ENCODE peak calls at places on chromosomes 16 and 17, in five cellular contexts. One of them, this sample, is unnamed.

GRCh38 chr17:64920419-64921172 is 1.3 kb upstream of the LRRC37A3 start:
- DNase-seq in psoas muscle: peak; percentile 39
- DNase-seq in esophagus squamous epithelium: no peak
- DNase-seq in SK-N-SH: no peak
- DNase-seq in mammary epithelial cell: no peak
- DNase-seq in this sample: no peak

GRCh38 chr16:88507231-88507743 is 54.2 kb downstream of the ZFPM1 start:
- DNase-seq in psoas muscle: no peak
- DNase-seq in esophagus squamous epithelium: no peak
- DNase-seq in SK-N-SH: no peak
- DNase-seq in mammary epithelial cell: peak; percentile 39
- DNase-seq in this sample: no peak

GRCh38 chr17:57643062-57643461 is 102.0 kb downstream of the CCDC182 start:
- DNase-seq in psoas muscle: no peak
- DNase-seq in esophagus squamous epithelium: no peak
- DNase-seq in SK-N-SH: no peak
- DNase-seq in mammary epithelial cell: no peak
- DNase-seq in this sample: no peak

GRCh38 chr16:69270831-69271230 is 40.3 kb upstream of the VPS4A start:
- DNase-seq in psoas muscle: no peak
- DNase-seq in esophagus squamous epithelium: no peak
- DNase-seq in SK-N-SH: no peak
- DNase-seq in mammary epithelial cell: no peak
- DNase-seq in this sample: no peak

GRCh38 chr17:10126554-10127493 is 71.6 kb downstream of the GAS7 start:
- DNase-seq in psoas muscle: peak; percentile 68
- DNase-seq in esophagus squamous epithelium: no peak
- DNase-seq in SK-N-SH: peak; percentile 63
- DNase-seq in mammary epithelial cell: no peak
- DNase-seq in this sample: no peak

GRCh38 chr16:73713817-73714495 is 582.7 kb upstream of the PSMD7 start:
- DNase-seq in psoas muscle: no peak
- DNase-seq in esophagus squamous epithelium: no peak
- DNase-seq in SK-N-SH: peak; percentile 37
- DNase-seq in mammary epithelial cell: peak; percentile 16
- DNase-seq in this sample: no peak

GRCh38 chr16:14462811-14463210 is 167.2 kb downstream of the PARN start:
- DNase-seq in psoas muscle: no peak
- DNase-seq in esophagus squamous epithelium: no peak
- DNase-seq in SK-N-SH: no peak
- DNase-seq in mammary epithelial cell: peak; percentile 73
- DNase-seq in this sample: no peak

GRCh38 chr17:13544292-13544691 is 57.4 kb downstream of the HS3ST3A1 start:
- DNase-seq in psoas muscle: no peak
- DNase-seq in esophagus squamous epithelium: no peak
- DNase-seq in SK-N-SH: no peak
- DNase-seq in mammary epithelial cell: peak; percentile 89
- DNase-seq in this sample: no peak

GRCh38 chr17:64154321-64155089 is 24.6 kb upstream of the ERN1 start:
- DNase-seq in psoas muscle: no peak
- DNase-seq in esophagus squamous epithelium: no peak
- DNase-seq in SK-N-SH: no peak
- DNase-seq in mammary epithelial cell: no peak
- DNase-seq in this sample: no peak

GRCh38 chr16:84489141-84489540 is 15.3 kb downstream of the MEAK7 start:
- DNase-seq in psoas muscle: no peak
- DNase-seq in esophagus squamous epithelium: no peak
- DNase-seq in SK-N-SH: no peak
- DNase-seq in mammary epithelial cell: no peak
- DNase-seq in this sample: no peak

GRCh38 chr17:31393749-31394146 is 2.3 kb downstream of the RAB11FIP4 start:
- DNase-seq in psoas muscle: no peak
- DNase-seq in esophagus squamous epithelium: no peak
- DNase-seq in SK-N-SH: no peak
- DNase-seq in mammary epithelial cell: no peak
- DNase-seq in this sample: no peak

GRCh38 chr16:84754353-84754856 is 54.6 kb downstream of the USP10 start:
- DNase-seq in psoas muscle: peak; percentile 42
- DNase-seq in esophagus squamous epithelium: peak; percentile 9
- DNase-seq in SK-N-SH: peak; percentile 62
- DNase-seq in mammary epithelial cell: peak; percentile 84
- DNase-seq in this sample: peak; percentile 87

GRCh38 chr17:14434506-14434905 is 133.6 kb downstream of the HS3ST3B1 start:
- DNase-seq in psoas muscle: no peak
- DNase-seq in esophagus squamous epithelium: no peak
- DNase-seq in SK-N-SH: no peak
- DNase-seq in mammary epithelial cell: peak; percentile 2
- DNase-seq in this sample: no peak

GRCh38 chr17:65173284-65173793 is 36.2 kb downstream of the RGS9 start:
- DNase-seq in psoas muscle: no peak
- DNase-seq in esophagus squamous epithelium: no peak
- DNase-seq in SK-N-SH: peak; percentile 71
- DNase-seq in mammary epithelial cell: no peak
- DNase-seq in this sample: peak; percentile 10

GRCh38 chr16:81697321-81697885 is 81.7 kb upstream of the PLCG2 start:
- DNase-seq in psoas muscle: no peak
- DNase-seq in esophagus squamous epithelium: no peak
- DNase-seq in SK-N-SH: peak; percentile 61
- DNase-seq in mammary epithelial cell: peak; percentile 48
- DNase-seq in this sample: no peak

GRCh38 chr16:13997933-13998332 is 73.2 kb upstream of the MRTFB start:
- DNase-seq in psoas muscle: no peak
- DNase-seq in esophagus squamous epithelium: no peak
- DNase-seq in SK-N-SH: no peak
- DNase-seq in mammary epithelial cell: peak; percentile 16
- DNase-seq in this sample: no peak

GRCh38 chr17:78735832-78736525 is 46.1 kb downstream of the CYTH1 start:
- DNase-seq in psoas muscle: no peak
- DNase-seq in esophagus squamous epithelium: no peak
- DNase-seq in SK-N-SH: no peak
- DNase-seq in mammary epithelial cell: peak; percentile 79
- DNase-seq in this sample: no peak

GRCh38 chr17:63780507-63780906 is 6.5 kb downstream of the DDX42 start:
- DNase-seq in psoas muscle: no peak
- DNase-seq in esophagus squamous epithelium: no peak
- DNase-seq in SK-N-SH: no peak
- DNase-seq in mammary epithelial cell: peak; percentile 92
- DNase-seq in this sample: no peak

GRCh38 chr17:13425390-13425789 is 176.3 kb downstream of the HS3ST3A1 start:
- DNase-seq in psoas muscle: no peak
- DNase-seq in esophagus squamous epithelium: no peak
- DNase-seq in SK-N-SH: no peak
- DNase-seq in mammary epithelial cell: no peak
- DNase-seq in this sample: no peak

GRCh38 chr16:14650629-14651028 is 17.9 kb downstream of the BFAR start:
- DNase-seq in psoas muscle: no peak
- DNase-seq in esophagus squamous epithelium: no peak
- DNase-seq in SK-N-SH: no peak
- DNase-seq in mammary epithelial cell: peak; percentile 75
- DNase-seq in this sample: no peak

GRCh38 chr16:70638814-70639792 is 7.3 kb upstream of the IL34 start:
- DNase-seq in psoas muscle: no peak
- DNase-seq in esophagus squamous epithelium: no peak
- DNase-seq in SK-N-SH: peak; percentile 67
- DNase-seq in mammary epithelial cell: no peak
- DNase-seq in this sample: no peak

GRCh38 chr16:14405611-14406537 is 224.2 kb downstream of the PARN start:
- DNase-seq in psoas muscle: peak; percentile 83
- DNase-seq in esophagus squamous epithelium: no peak
- DNase-seq in SK-N-SH: peak; percentile 75
- DNase-seq in mammary epithelial cell: no peak
- DNase-seq in this sample: no peak

GRCh38 chr17:68821860-68822693 is 133.1 kb downstream of the ABCA8 start:
- DNase-seq in psoas muscle: no peak
- DNase-seq in esophagus squamous epithelium: no peak
- DNase-seq in SK-N-SH: peak; percentile 10
- DNase-seq in mammary epithelial cell: peak; percentile 85
- DNase-seq in this sample: no peak

GRCh38 chr16:4370570-4371480 is 823 bp upstream of the VASN start:
- DNase-seq in psoas muscle: peak; percentile 85
- DNase-seq in esophagus squamous epithelium: no peak
- DNase-seq in SK-N-SH: no peak
- DNase-seq in mammary epithelial cell: no peak
- DNase-seq in this sample: peak; percentile 82
- H3K27ac ChIP-seq in psoas muscle: peak overlapping the region; percentile 74
- H3K27ac ChIP-seq in esophagus squamous epithelium: peak overlapping the region; percentile 84
- H3K27ac ChIP-seq in SK-N-SH: peak overlapping the region; percentile 88
- H3K27ac ChIP-seq in mammary epithelial cell: no peak overlapping the region
- H3K27ac ChIP-seq in this sample: peak overlapping the region; percentile 94

DNA sequence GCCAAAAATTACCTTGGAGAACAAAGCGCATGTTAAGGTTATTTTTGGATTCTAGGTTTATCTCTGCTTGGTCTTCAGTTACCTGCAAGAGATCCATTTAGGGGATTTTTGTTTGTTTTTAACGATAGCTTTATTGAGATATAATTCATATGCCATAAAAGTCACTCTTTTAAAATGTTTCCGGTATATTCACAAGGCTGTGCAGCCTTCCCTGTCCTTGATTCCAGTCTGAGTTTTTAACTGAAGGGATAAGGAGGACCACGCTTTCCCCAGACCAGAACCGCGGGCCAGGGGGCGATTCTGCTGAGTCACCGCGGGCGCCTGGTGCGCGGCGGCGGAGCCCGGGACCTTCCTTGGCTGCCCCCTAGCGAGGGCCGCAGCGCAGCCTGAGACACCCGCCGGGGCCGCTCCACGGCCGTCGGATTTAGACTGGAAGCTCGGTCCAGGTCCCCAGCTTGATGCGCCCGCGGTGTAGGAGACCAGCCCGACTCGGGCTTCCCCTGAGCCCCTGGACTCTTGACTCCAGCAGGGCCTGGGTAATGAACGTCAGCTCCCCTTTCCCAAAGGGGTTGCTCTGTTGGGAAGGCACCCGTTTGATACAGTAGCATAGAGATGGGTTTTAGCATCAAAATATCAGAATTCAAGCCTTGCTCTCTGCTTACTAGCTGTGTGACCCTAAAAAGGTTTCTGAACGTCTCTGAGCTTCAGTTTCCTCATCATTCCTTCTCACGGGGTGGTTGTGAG is 50.0 kb upstream of the STH start:
- DNase-seq in psoas muscle: peak; percentile 90
- DNase-seq in esophagus squamous epithelium: no peak
- DNase-seq in SK-N-SH: no peak
- DNase-seq in mammary epithelial cell: peak; percentile 40
- DNase-seq in this sample: peak; percentile 80
- H3K4me3 ChIP-seq in psoas muscle: peak overlapping the region; percentile 53
- H3K4me3 ChIP-seq in esophagus squamous epithelium: peak overlapping the region; percentile 53
- H3K4me3 ChIP-seq in SK-N-SH: no peak overlapping the region
- H3K4me3 ChIP-seq in mammary epithelial cell: no peak overlapping the region
- H3K4me3 ChIP-seq in this sample: peak overlapping the region; percentile 40

DNA sequence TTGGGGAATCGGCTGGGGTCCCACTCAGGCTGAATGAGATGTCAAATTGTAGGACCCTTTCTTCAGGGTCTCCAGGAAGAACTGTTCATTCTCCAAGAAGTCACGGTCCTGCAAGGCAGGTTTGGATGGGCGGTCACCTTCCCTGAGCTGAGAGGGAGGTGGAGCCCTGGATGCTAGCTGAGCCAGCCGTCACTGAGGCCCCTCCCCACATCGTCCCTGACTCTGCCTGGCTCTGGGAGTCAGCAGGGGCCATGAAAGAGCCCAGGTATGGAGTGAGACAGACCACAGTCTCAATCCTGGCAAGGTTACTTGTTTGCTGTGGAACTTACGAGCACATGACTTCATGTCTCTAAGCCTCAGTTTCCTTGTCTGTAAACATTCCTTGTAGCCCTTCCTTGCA is 6.0 kb upstream of the MRPL38 start:
- DNase-seq in psoas muscle: no peak
- DNase-seq in esophagus squamous epithelium: no peak
- DNase-seq in SK-N-SH: no peak
- DNase-seq in mammary epithelial cell: no peak
- DNase-seq in this sample: no peak
- H3K27ac ChIP-seq in psoas muscle: no peak overlapping the region
- H3K27ac ChIP-seq in esophagus squamous epithelium: peak overlapping the region; percentile 74
- H3K27ac ChIP-seq in SK-N-SH: no peak overlapping the region
- H3K27ac ChIP-seq in mammary epithelial cell: no peak overlapping the region
- H3K27ac ChIP-seq in this sample: no peak overlapping the region

DNA sequence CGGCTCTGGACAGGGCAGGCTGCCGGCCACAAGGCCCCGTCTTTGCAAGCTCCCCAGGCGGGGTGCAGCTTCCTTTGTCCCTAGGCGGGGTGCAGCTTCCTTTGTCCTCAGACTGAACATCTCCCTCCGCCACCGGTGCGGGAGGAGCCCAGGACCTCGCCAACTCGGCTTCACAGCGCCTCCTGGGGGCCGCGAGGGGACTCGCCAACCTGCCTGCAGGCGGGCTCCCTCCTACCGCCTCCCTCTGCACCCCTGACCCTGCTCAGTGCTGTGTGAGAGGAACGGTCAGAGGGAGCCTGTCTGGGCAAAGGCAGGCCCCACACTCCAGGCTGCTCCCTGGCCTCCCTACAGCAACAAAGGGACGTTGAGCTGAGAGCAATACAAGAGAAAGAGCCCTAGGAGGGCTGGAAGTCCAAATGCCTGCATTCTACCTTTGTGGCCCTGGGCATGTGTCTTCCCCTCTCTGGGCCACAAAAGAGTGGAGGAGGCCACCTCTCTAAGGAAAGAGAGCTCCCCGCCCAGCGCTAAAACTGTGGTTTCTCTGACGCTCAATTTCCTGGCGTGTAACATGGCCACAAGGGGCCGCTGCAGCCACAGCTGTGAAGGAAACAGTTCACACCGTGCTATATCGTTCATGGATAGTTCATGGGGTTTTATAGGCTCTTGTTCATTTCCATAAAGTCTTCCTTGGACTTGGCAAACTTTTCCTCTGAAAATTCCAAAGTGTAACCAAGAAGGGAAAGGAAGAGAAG is 20.9 kb upstream of the KRT19 start:
- DNase-seq in psoas muscle: peak; percentile 89
- DNase-seq in esophagus squamous epithelium: no peak
- DNase-seq in SK-N-SH: peak; percentile 92
- DNase-seq in mammary epithelial cell: peak; percentile 91
- DNase-seq in this sample: peak; percentile 27
- H3K4me3 ChIP-seq in psoas muscle: peak overlapping the region; percentile 34
- H3K4me3 ChIP-seq in esophagus squamous epithelium: peak overlapping the region; percentile 60
- H3K4me3 ChIP-seq in SK-N-SH: peak overlapping the region; percentile 21
- H3K4me3 ChIP-seq in mammary epithelial cell: no peak overlapping the region
- H3K4me3 ChIP-seq in this sample: peak overlapping the region; percentile 24

DNA sequence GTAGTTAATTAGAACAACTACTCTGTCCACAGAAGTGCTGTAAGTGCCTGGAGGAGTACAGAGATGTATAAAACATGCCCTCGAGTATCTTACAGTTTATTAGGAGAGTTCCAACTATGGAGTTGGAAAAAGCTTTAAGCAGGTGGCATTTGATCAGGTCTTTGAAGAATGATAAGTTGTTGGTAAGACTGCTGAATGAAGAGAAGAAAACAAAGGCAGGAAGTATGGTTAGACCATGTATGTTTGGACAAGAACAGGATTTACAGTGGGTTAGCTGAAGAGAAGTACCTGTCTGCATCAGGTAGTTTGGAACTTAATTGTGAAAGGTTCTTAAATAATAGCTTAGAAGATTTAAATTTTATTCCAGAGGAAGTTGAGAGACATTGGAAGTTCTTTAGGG is 29.4 kb downstream of the ATP6V0A1 start:
- DNase-seq in psoas muscle: no peak
- DNase-seq in esophagus squamous epithelium: no peak
- DNase-seq in SK-N-SH: no peak
- DNase-seq in mammary epithelial cell: no peak
- DNase-seq in this sample: no peak
- H3K27ac ChIP-seq in psoas muscle: no peak overlapping the region
- H3K27ac ChIP-seq in esophagus squamous epithelium: no peak overlapping the region
- H3K27ac ChIP-seq in SK-N-SH: no peak overlapping the region
- H3K27ac ChIP-seq in mammary epithelial cell: no peak overlapping the region
- H3K27ac ChIP-seq in this sample: no peak overlapping the region

GRCh38 chr17:80414803-80415625 is at the start of gene ENDOV:
- DNase-seq in psoas muscle: peak; percentile 98
- DNase-seq in esophagus squamous epithelium: peak; percentile 65
- DNase-seq in SK-N-SH: peak; percentile 100
- DNase-seq in mammary epithelial cell: peak; percentile 92
- DNase-seq in this sample: peak; percentile 51
- H3K4me3 ChIP-seq in psoas muscle: peak within 1 kb of the TSS; percentile 100
- H3K4me3 ChIP-seq in esophagus squamous epithelium: peak within 1 kb of the TSS; percentile 99
- H3K4me3 ChIP-seq in SK-N-SH: peak within 1 kb of the TSS; percentile 99
- H3K4me3 ChIP-seq in mammary epithelial cell: peak within 1 kb of the TSS; percentile 90
- H3K4me3 ChIP-seq in this sample: peak within 1 kb of the TSS; percentile 93

This sample was measured in ascending aorta.